ENCODE peak calls at places on chromosomes 3 and 15, in four cellular contexts. U, R, G and B are unnamed samples.

GRCh38 chr3:10284496-10284895 is 8.3 kb downstream of the GHRL start:
- DNase-seq in G (no peak), R (no peak), U (no peak), B (no peak)

GRCh38 chr3:43691120-43692002 is 623 bp downstream of the ABHD5 start:
- DNase-seq in G (peak), R (peak), U (peak), B (peak)

GRCh38 chr3:153670577-153670976 is 450.6 kb upstream of the ARHGEF26 start:
- DNase-seq in G (no peak), R (no peak), U (no peak), B (no peak)

GRCh38 chr3:14890470-14890869 is 56.9 kb upstream of the NR2C2 start:
- DNase-seq in R (no peak), U (no peak), G (no peak), B (no peak)

GRCh38 chr15:80660114-80660513 is 35.0 kb upstream of the ABHD17C start:
- DNase-seq in U (peak), R (peak), G (peak), B (no peak)

GRCh38 chr3:196486263-196486662 is 17.3 kb downstream of the RNF168 start:
- DNase-seq in G (no peak), U (no peak), R (no peak), B (no peak)

GRCh38 chr3:113531826-113532697 is at the start of gene SIDT1:
- DNase-seq in U (peak), R (no peak), G (no peak), B (no peak)

GRCh38 chr3:61796088-61796680 is 234.8 kb downstream of the PTPRG start:
- DNase-seq in G (no peak), R (no peak), U (no peak), B (no peak)

GRCh38 chr3:4994144-4994730 is 15.0 kb downstream of the BHLHE40 start:
- DNase-seq in R (no peak), U (peak), G (no peak), B (no peak)

GRCh38 chr3:53680026-53680425 is 166.2 kb downstream of the CHDH start:
- DNase-seq in R (no peak), U (no peak), G (no peak), B (no peak)

GRCh38 chr3:48420561-48420960 is 9.3 kb downstream of the PLXNB1 start:
- DNase-seq in R (no peak), G (no peak), U (no peak), B (no peak)

GRCh38 chr3:197520311-197521276 is 35.2 kb downstream of the BDH1 start:
- DNase-seq in G (peak), R (peak), U (peak), B (peak)

GRCh38 chr3:46713898-46714552 is 3.6 kb downstream of the PRSS50 start:
- DNase-seq in R (no peak), G (no peak), U (no peak), B (no peak)

GRCh38 chr15:38463893-38464292 is 10.0 kb downstream of the FAM98B start:
- DNase-seq in G (no peak), U (no peak), R (no peak), B (no peak)

GRCh38 chr15:78084359-78084750 is 6.8 kb upstream of the TBC1D2B start:
- DNase-seq in U (no peak), G (no peak), R (no peak), B (no peak)

GRCh38 chr3:108090066-108090700 is 648 bp downstream of the CD47 start:
- DNase-seq in G (no peak), R (peak), U (peak), B (peak)

GRCh38 chr3:61669676-61670299 is 108.4 kb downstream of the PTPRG start:
- DNase-seq in G (no peak), R (peak), U (no peak), B (no peak)

GRCh38 chr3:138417559-138417982 is 16.8 kb upstream of the ESYT3 start:
- DNase-seq in G (peak), R (peak), U (peak), B (peak)

GRCh38 chr3:52721002-52721741 is 15.3 kb downstream of the SPCS1 start:
- DNase-seq in U (no peak), R (no peak), G (no peak), B (no peak)

GRCh38 chr15:74328331-74329056 is 39.0 kb downstream of the CYP11A1 start:
- DNase-seq in G (no peak), R (no peak), U (no peak), B (no peak)

GRCh38 chr15:47437492-47437891 is 279.8 kb upstream of the SEMA6D start:
- DNase-seq in U (no peak), R (no peak), G (no peak), B (no peak)

GRCh38 chr15:47439870-47440155 is 277.5 kb upstream of the SEMA6D start:
- DNase-seq in R (no peak), G (no peak), U (no peak), B (no peak)

GRCh38 chr15:47443839-47444238 is 273.5 kb upstream of the SEMA6D start:
- DNase-seq in U (no peak), R (no peak), G (no peak), B (no peak)

GRCh38 chr15:47442366-47442765 is 274.9 kb upstream of the SEMA6D start:
- DNase-seq in G (no peak), R (no peak), U (no peak), B (no peak)

GRCh38 chr15:47439146-47439869 is 278.0 kb upstream of the SEMA6D start:
- DNase-seq in U (no peak), G (no peak), R (no peak), B (no peak)
- TF ChIP-seq PHF8 in U (no peak), G (no peak), R (no peak), B (no peak)

DNA sequence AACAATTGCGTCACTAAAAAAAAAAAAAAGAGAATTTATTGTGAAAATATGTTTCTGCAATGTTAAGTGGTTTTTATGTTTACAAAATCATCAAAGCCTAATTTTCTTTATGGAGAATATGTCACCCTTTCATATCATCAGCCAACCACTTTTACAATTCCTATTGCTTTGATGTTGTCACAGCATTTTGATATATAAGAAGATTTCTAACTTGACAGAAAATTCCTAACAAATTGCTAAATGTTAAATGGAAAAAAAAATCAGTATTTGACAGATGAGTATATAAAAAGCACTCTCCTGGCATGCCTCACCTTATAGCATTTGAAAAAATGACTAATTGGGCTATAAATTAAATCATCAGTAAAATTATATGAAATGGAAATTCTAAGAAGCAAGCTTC is 1457.3 kb upstream of the ALCAM start:
- DNase-seq in R (no peak), G (no peak), U (no peak), B (no peak)
- TF ChIP-seq PHF8 in R (no peak), G (no peak), U (no peak), B (no peak)

GRCh38 chr15:69146724-69147435 is 13.6 kb upstream of the GLCE start:
- DNase-seq in G (no peak), R (peak), U (no peak), B (no peak)
- TF ChIP-seq PHF8 in G (no peak), R (no peak), U (no peak), B (no peak)

GRCh38 chr3:125306620-125307019 is 68.5 kb downstream of the ZNF148 start:
- DNase-seq in G (no peak), U (no peak), R (no peak), B (no peak)

GRCh38 chr3:125313060-125313635 is 62.0 kb downstream of the ZNF148 start:
- DNase-seq in G (no peak), R (no peak), U (no peak), B (no peak)

GRCh38 chr3:125310623-125311076 is 64.5 kb downstream of the ZNF148 start:
- DNase-seq in R (no peak), G (peak), U (no peak), B (peak)
- TF ChIP-seq PHF8 in R (no peak), G (no peak), U (no peak), B (no peak)